ENCODE peak calls at places on chromosomes 2 and 18, in ten cellular contexts. T, Z, D, G, X, Y, B, C, M and Q are unnamed samples.
A peak's percentile ranks its signal among the peaks of the same experiment; 100 is the strongest.

GRCh38 chr2:73293534-73294171 is at the start of gene EGR4:
- DNase-seq in C (peak; percentile 94), M (no peak), T (peak; percentile 75), G (no peak), Y (peak; percentile 56), B (no peak), Z (peak; percentile 34), D (peak; percentile 86), X (peak; percentile 91), Q (peak; percentile 71)

GRCh38 chr2:207470700-207471070 is 59.1 kb upstream of the CREB1 start:
- DNase-seq in X (no peak), T (no peak), Z (no peak), C (no peak), G (no peak), D (no peak), Y (no peak), M (no peak), B (no peak), Q (no peak)

GRCh38 chr18:63850010-63850409 is 37.5 kb upstream of the SERPINB2 start:
- DNase-seq in Z (no peak), D (no peak), Y (peak; percentile 86), X (no peak), B (peak; percentile 42), M (no peak), G (no peak), T (peak; percentile 45), C (peak; percentile 16), Q (no peak)

GRCh38 chr2:8477511-8478132 is 204.2 kb upstream of the ID2 start:
- DNase-seq in C (peak; percentile 37), D (no peak), Y (no peak), Z (no peak), B (no peak), T (peak; percentile 40), M (no peak), G (no peak), X (peak; percentile 54), Q (no peak)

GRCh38 chr2:71153585-71153984 is 23.2 kb downstream of the MPHOSPH10 start:
- DNase-seq in B (no peak), G (no peak), Y (no peak), M (no peak), T (no peak), Z (no peak), C (no peak), D (no peak), X (no peak), Q (no peak)

GRCh38 chr18:74331404-74331803 is 15.8 kb downstream of the C18orf63 start:
- DNase-seq in Y (peak; percentile 54), B (no peak), D (no peak), G (no peak), X (no peak), Z (no peak), C (no peak), M (no peak), T (peak; percentile 10), Q (no peak)

GRCh38 chr2:166784296-166784946 is 103.9 kb upstream of the XIRP2 start:
- DNase-seq in M (no peak), Y (no peak), X (no peak), T (no peak), D (no peak), G (no peak), B (no peak), C (no peak), Z (no peak), Q (no peak)

GRCh38 chr2:150046211-150046610 is 441.3 kb downstream of the RND3 start:
- DNase-seq in T (no peak), B (peak; percentile 51), C (no peak), D (no peak), M (no peak), G (no peak), X (no peak), Y (peak; percentile 63), Z (no peak), Q (no peak)

GRCh38 chr2:96959406-96960110 is 26.8 kb downstream of the FAM178B start:
- DNase-seq in B (no peak), D (no peak), X (no peak), Y (no peak), Z (no peak), G (no peak), T (no peak), M (no peak), C (no peak), Q (no peak)

GRCh38 chr2:50782543-50782942 is 249.4 kb downstream of the NRXN1 start:
- DNase-seq in Z (no peak), X (no peak), Y (peak; percentile 0), T (no peak), G (no peak), B (no peak), M (no peak), C (no peak), D (no peak), Q (no peak)

GRCh38 chr2:15771124-15771523 is 169.2 kb upstream of the MYCN start:
- DNase-seq in Y (no peak), B (no peak), T (no peak), M (no peak), D (no peak), Z (no peak), X (no peak), G (no peak), C (no peak), Q (no peak)

GRCh38 chr2:24439971-24440340 is 51.1 kb upstream of the NCOA1 start:
- DNase-seq in B (no peak), Z (no peak), T (no peak), M (no peak), X (no peak), Y (no peak), D (no peak), G (no peak), C (no peak), Q (no peak)

GRCh38 chr18:44856157-44856556 is 175.5 kb downstream of the SETBP1 start:
- DNase-seq in Y (peak; percentile 68), T (no peak), D (no peak), M (no peak), X (no peak), B (no peak), C (no peak), Z (no peak), G (no peak), Q (no peak)

GRCh38 chr2:98446850-98447249 is 2.2 kb downstream of the INPP4A start:
- DNase-seq in Y (no peak), D (no peak), Z (no peak), B (no peak), G (no peak), M (no peak), X (no peak), T (no peak), C (no peak), Q (no peak)

GRCh38 chr2:236745420-236746210 is 176.0 kb downstream of the ACKR3 start:
- DNase-seq in C (no peak), D (no peak), M (peak; percentile 84), B (peak; percentile 96), T (no peak), G (no peak), Y (peak; percentile 97), Z (no peak), X (no peak), Q (no peak)

GRCh38 chr18:9779630-9780029 is 71.5 kb downstream of the RAB31 start:
- DNase-seq in D (no peak), G (no peak), T (no peak), B (no peak), X (no peak), M (peak; percentile 45), Y (peak; percentile 84), Z (no peak), C (no peak), Q (no peak)

GRCh38 chr2:96407919-96408550 is 72.5 kb downstream of the NCAPH start:
- DNase-seq in Y (no peak), X (no peak), G (no peak), T (no peak), Z (no peak), B (no peak), D (no peak), C (no peak), M (no peak), Q (no peak)

GRCh38 chr18:48356151-48356745 is 52.9 kb downstream of the ZBTB7C start:
- DNase-seq in B (no peak), C (no peak), Y (no peak), D (no peak), X (no peak), G (peak; percentile 18), M (no peak), T (no peak), Z (no peak), Q (no peak)

GRCh38 chr2:235939471-235939870 is 228.7 kb downstream of the GBX2 start:
- DNase-seq in C (no peak), T (no peak), G (no peak), B (no peak), X (no peak), Y (no peak), D (no peak), Z (no peak), M (no peak), Q (no peak)

GRCh38 chr2:23435250-23436035 is 50.5 kb downstream of the KLHL29 start:
- DNase-seq in D (no peak), Y (no peak), G (peak; percentile 10), C (no peak), Z (no peak), B (no peak), M (no peak), T (no peak), X (no peak), Q (no peak)